ENCODE peak calls at places on chromosomes 2 and 18, in ten cellular contexts. V, U, L, M, Q, F, J, N, P and B are unnamed samples.

GRCh38 chr2:71306762-71307161 is 24.8 kb upstream of the ZNF638 start:
- DNase-seq in M (no peak), N (no peak), J (no peak), L (no peak), P (peak; percentile 84), F (peak; percentile 38), U (no peak), Q (no peak), V (peak; percentile 21), B (no peak)

GRCh38 chr2:68303033-68303901 is 16.5 kb downstream of the CNRIP1 start:
- DNase-seq in Q (no peak), J (no peak), M (no peak), N (no peak), L (no peak), V (no peak), F (no peak), U (no peak), P (no peak), B (no peak)

GRCh38 chr2:152036611-152037469 is 62.0 kb downstream of the CACNB4 start:
- DNase-seq in L (peak; percentile 78), F (peak; percentile 46), Q (peak; percentile 5), P (peak; percentile 31), V (peak; percentile 66), U (peak; percentile 64), M (peak; percentile 74), N (peak; percentile 62), J (peak; percentile 56), B (peak; percentile 69)

GRCh38 chr2:226791056-226791486 is 8.5 kb downstream of the IRS1 start:
- DNase-seq in F (peak; percentile 59), V (peak; percentile 55), L (peak; percentile 69), Q (peak; percentile 45), J (peak; percentile 62), U (no peak), P (peak; percentile 65), N (peak; percentile 60), M (peak; percentile 64), B (peak; percentile 80)

GRCh38 chr2:197310271-197310939 is at the start of gene ANKRD44:
- DNase-seq in P (peak; percentile 40), F (peak; percentile 82), L (peak; percentile 79), Q (peak; percentile 86), J (peak; percentile 73), U (peak; percentile 86), N (peak; percentile 91), V (peak; percentile 94), M (peak; percentile 92), B (peak; percentile 83)

GRCh38 chr18:73626221-73626620 is 521.4 kb downstream of the FBXO15 start:
- DNase-seq in N (no peak), Q (no peak), P (no peak), J (no peak), L (no peak), U (no peak), F (no peak), V (no peak), M (no peak), B (no peak)

GRCh38 chr2:240233891-240234502 is 93.5 kb upstream of the OTOS start:
- DNase-seq in Q (no peak), V (no peak), P (no peak), F (no peak), U (no peak), N (no peak), M (no peak), J (no peak), L (peak; percentile 9), B (no peak)

GRCh38 chr2:127001751-127002150 is 103.1 kb downstream of the TEX51 start:
- DNase-seq in J (no peak), F (no peak), Q (no peak), V (no peak), M (no peak), U (no peak), N (no peak), L (no peak), P (no peak), B (no peak)

GRCh38 chr2:101710690-101711318 is 13.3 kb downstream of the MAP4K4 start:
- DNase-seq in F (peak; percentile 46), N (no peak), Q (no peak), V (peak; percentile 40), P (no peak), L (no peak), M (no peak), J (no peak), U (no peak), B (no peak)

GRCh38 chr18:55579471-55579870 is 8.5 kb downstream of the TCF4 start:
- DNase-seq in N (no peak), J (peak; percentile 12), Q (no peak), V (no peak), L (no peak), M (no peak), U (no peak), P (no peak), F (no peak), B (no peak)

GRCh38 chr2:30229596-30229995 is 1.7 kb upstream of the LBH start:
- DNase-seq in J (no peak), Q (no peak), N (no peak), V (no peak), L (no peak), P (no peak), F (no peak), M (no peak), U (no peak), B (no peak)

GRCh38 chr2:159168707-159169106 is 117.8 kb downstream of the WDSUB1 start:
- DNase-seq in J (no peak), V (no peak), P (no peak), Q (no peak), F (peak; percentile 12), M (no peak), N (no peak), L (no peak), U (no peak), B (no peak)

GRCh38 chr18:3867768-3868445 is 417.9 kb downstream of the TGIF1 start:
- DNase-seq in J (no peak), L (no peak), N (no peak), M (no peak), V (no peak), Q (no peak), P (no peak), F (no peak), U (no peak), B (no peak)

GRCh38 chr2:167544602-167545001 is 656.3 kb downstream of the XIRP2 start:
- DNase-seq in N (no peak), J (no peak), P (no peak), L (no peak), Q (no peak), M (no peak), U (no peak), F (no peak), V (no peak), B (no peak)

GRCh38 chr2:107062173-107062572 is 176.2 kb upstream of the ST6GAL2 start:
- DNase-seq in Q (no peak), P (no peak), N (no peak), L (peak; percentile 16), U (no peak), J (no peak), V (no peak), M (no peak), F (no peak), B (peak; percentile 33)

GRCh38 chr2:233081232-233081730 is 21.1 kb downstream of the INPP5D start:
- DNase-seq in L (no peak), M (no peak), U (no peak), Q (no peak), F (no peak), P (no peak), N (peak; percentile 79), J (no peak), V (no peak), B (no peak)

GRCh38 chr18:21163647-21164625 is 52.3 kb upstream of the ROCK1 start:
- DNase-seq in V (peak; percentile 74), U (no peak), F (peak; percentile 77), L (no peak), M (peak; percentile 13), Q (no peak), P (peak; percentile 92), N (no peak), J (peak; percentile 98), B (no peak)

GRCh38 chr2:17757321-17757720 is 3.4 kb downstream of the GEN1 start:
- DNase-seq in V (no peak), Q (no peak), U (no peak), J (no peak), F (peak; percentile 21), N (no peak), M (peak; percentile 19), P (no peak), L (no peak), B (no peak)

GRCh38 chr2:2797797-2798196 is 466.7 kb upstream of the MYT1L start:
- DNase-seq in Q (no peak), P (no peak), V (no peak), M (no peak), F (no peak), J (no peak), L (no peak), U (no peak), N (no peak), B (no peak)

GRCh38 chr2:225122582-225123486 is 80.6 kb upstream of the DOCK10 start:
- DNase-seq in U (no peak), N (peak; percentile 31), Q (no peak), L (peak; percentile 15), V (no peak), M (no peak), F (no peak), J (no peak), P (no peak), B (no peak)

GRCh38 chr2:159615936-159616733 is at the start of gene BAZ2B:
- DNase-seq in L (peak; percentile 50), V (peak; percentile 58), P (peak; percentile 28), Q (no peak), N (peak; percentile 52), M (peak; percentile 58), J (peak; percentile 39), U (peak; percentile 63), F (peak; percentile 83), B (peak; percentile 46)

GRCh38 chr18:28767201-28767600 is 590.3 kb upstream of the CDH2 start:
- DNase-seq in U (no peak), Q (no peak), L (no peak), F (no peak), N (no peak), P (no peak), V (no peak), M (no peak), J (no peak), B (no peak)

GRCh38 chr2:189685540-189686229 is 11.2 kb downstream of the ANKAR start:
- DNase-seq in N (no peak), F (peak; percentile 53), V (peak; percentile 41), J (peak; percentile 57), Q (no peak), U (peak; percentile 46), P (no peak), L (peak; percentile 23), M (no peak), B (peak; percentile 43)